ENCODE peak calls at places on chromosomes 1 and 21, in eight cellular contexts. Y, U, M, S, C, O, A and K are unnamed samples.

GRCh38 chr1:147769107-147769506 is 8.7 kb upstream of the GJA5 start:
- DNase-seq in Y (no peak), U (no peak), M (no peak), S (no peak), C (no peak), O (no peak), A (no peak), K (no peak)

GRCh38 chr1:159171254-159171687 is at the start of gene CADM3:
- DNase-seq in Y (no peak), U (no peak), M (no peak), S (no peak), C (no peak), O (no peak), A (no peak), K (no peak)

GRCh38 chr1:44576456-44577150 is 97.7 kb downstream of the TMEM53 start:
- DNase-seq in Y (no peak), U (no peak), M (no peak), S (no peak), C (no peak), O (no peak), A (no peak), K (no peak)

GRCh38 chr1:39666772-39667171 is 5.1 kb downstream of the NT5C1A start:
- DNase-seq in Y (no peak), U (no peak), M (no peak), S (no peak), C (no peak), O (no peak), A (no peak), K (no peak)

GRCh38 chr1:44531785-44532566 is 126.9 kb downstream of the RNF220 start:
- DNase-seq in Y (peak), U (peak), M (no peak), S (no peak), C (peak), O (no peak), A (no peak), K (no peak)

GRCh38 chr21:42865361-42866160 is 13.8 kb downstream of the WDR4 start:
- DNase-seq in Y (no peak), U (no peak), M (no peak), S (no peak), C (no peak), O (no peak), A (no peak), K (peak)

GRCh38 chr1:28308750-28309149 is 20.1 kb upstream of the MED18 start:
- DNase-seq in Y (no peak), U (no peak), M (no peak), S (no peak), C (no peak), O (no peak), A (no peak), K (no peak)

GRCh38 chr1:113886417-113887391 is 677 bp downstream of the BCL2L15 start:
- DNase-seq in Y (no peak), U (no peak), M (peak), S (no peak), C (no peak), O (no peak), A (no peak), K (no peak)

GRCh38 chr1:65001238-65001792 is 35.0 kb upstream of the JAK1 start:
- DNase-seq in Y (peak), U (no peak), M (peak), S (peak), C (no peak), O (peak), A (peak), K (peak)

GRCh38 chr1:16925635-16926490 is 4.1 kb downstream of the CROCC start:
- DNase-seq in Y (no peak), U (no peak), M (no peak), S (no peak), C (no peak), O (no peak), A (no peak), K (peak)

GRCh38 chr21:23398726-23399125 is 2208.6 kb downstream of the MRPL39 start:
- DNase-seq in Y (no peak), U (no peak), M (no peak), S (no peak), C (no peak), O (no peak), A (no peak), K (no peak)

GRCh38 chr21:34668803-34669148 is at the start of gene CLIC6:
- DNase-seq in Y (no peak), U (no peak), M (peak), S (no peak), C (no peak), O (no peak), A (no peak), K (no peak)

GRCh38 chr1:24487455-24487854 is 15.2 kb upstream of the RCAN3 start:
- DNase-seq in Y (no peak), U (no peak), M (no peak), S (no peak), C (no peak), O (no peak), A (no peak), K (no peak)

GRCh38 chr21:43646550-43647260 is 12.6 kb downstream of the HSF2BP start:
- DNase-seq in Y (peak), U (peak), M (peak), S (peak), C (peak), O (peak), A (peak), K (peak)

GRCh38 chr1:16387201-16388185 is 20.5 kb downstream of the SZRD1 start:
- DNase-seq in Y (peak), U (no peak), M (no peak), S (no peak), C (no peak), O (no peak), A (no peak), K (no peak)

GRCh38 chr1:205261946-205262668 is 34.4 kb downstream of the TMCC2 start:
- DNase-seq in Y (peak), U (peak), M (no peak), S (no peak), C (no peak), O (no peak), A (no peak), K (no peak)

GRCh38 chr1:159934136-159935039 is 9.1 kb upstream of the TAGLN2 start:
- DNase-seq in Y (no peak), U (no peak), M (no peak), S (no peak), C (no peak), O (no peak), A (no peak), K (no peak)

GRCh38 chr1:174689524-174689923 is 241.8 kb downstream of the GPR52 start:
- DNase-seq in Y (no peak), U (no peak), M (no peak), S (no peak), C (no peak), O (no peak), A (no peak), K (no peak)

GRCh38 chr1:78340006-78340405 is 150.8 kb upstream of the PTGFR start:
- DNase-seq in Y (peak), U (peak), M (no peak), S (no peak), C (peak), O (no peak), A (no peak), K (no peak)

GRCh38 chr1:12600335-12600734 is 17.7 kb downstream of the DHRS3 start:
- DNase-seq in Y (no peak), U (no peak), M (peak), S (no peak), C (no peak), O (no peak), A (no peak), K (peak)

GRCh38 chr1:32330558-32331127 is 5.4 kb downstream of the MARCKSL1 start:
- DNase-seq in Y (no peak), U (no peak), M (no peak), S (no peak), C (no peak), O (no peak), A (no peak), K (no peak)

GRCh38 chr1:107244734-107245495 is 104.1 kb downstream of the NTNG1 start:
- DNase-seq in Y (no peak), U (no peak), M (no peak), S (no peak), C (no peak), O (no peak), A (no peak), K (no peak)

GRCh38 chr1:76082084-76082483 is 7.5 kb downstream of the ST6GALNAC3 start:
- DNase-seq in Y (no peak), U (no peak), M (no peak), S (no peak), C (no peak), O (no peak), A (no peak), K (no peak)

GRCh38 chr21:43345746-43346409 is 81.1 kb downstream of the SIK1 start:
- DNase-seq in Y (peak), U (peak), M (no peak), S (no peak), C (no peak), O (no peak), A (no peak), K (no peak)

GRCh38 chr21:22516230-22516629 is 1518.0 kb downstream of the NCAM2 start:
- DNase-seq in Y (no peak), U (no peak), M (no peak), S (no peak), C (no peak), O (no peak), A (no peak), K (no peak)

GRCh38 chr1:118661769-118662320 is 326.3 kb downstream of the TBX15 start:
- DNase-seq in Y (peak), U (peak), M (no peak), S (no peak), C (no peak), O (no peak), A (no peak), K (no peak)

GRCh38 chr1:22018583-22019559 is 17.4 kb downstream of the CELA3A start:
- DNase-seq in Y (peak), U (peak), M (peak), S (peak), C (peak), O (peak), A (peak), K (no peak)

GRCh38 chr1:11806307-11806936 is 431 bp downstream of the CLCN6 start:
- DNase-seq in Y (peak), U (peak), M (no peak), S (no peak), C (no peak), O (no peak), A (no peak), K (no peak)

GRCh38 chr1:67537647-67538018 is 107.4 kb upstream of the SERBP1 start:
- DNase-seq in Y (no peak), U (no peak), M (no peak), S (no peak), C (no peak), O (no peak), A (no peak), K (no peak)

GRCh38 chr1:234270581-234271242 is 102.5 kb upstream of the COA6 start:
- DNase-seq in Y (no peak), U (peak), M (no peak), S (no peak), C (no peak), O (no peak), A (no peak), K (no peak)

GRCh38 chr1:243977104-243977503 is 74.0 kb upstream of the ZBTB18 start:
- DNase-seq in Y (peak), U (no peak), M (no peak), S (no peak), C (no peak), O (no peak), A (no peak), K (no peak)

GRCh38 chr1:244022301-244022700 is 28.8 kb upstream of the ZBTB18 start:
- DNase-seq in Y (peak), U (no peak), M (no peak), S (no peak), C (no peak), O (no peak), A (no peak), K (no peak)

GRCh38 chr1:58409826-58410225 is 136.7 kb downstream of the OMA1 start:
- DNase-seq in Y (no peak), U (peak), M (no peak), S (no peak), C (peak), O (no peak), A (no peak), K (no peak)